ENCODE peak calls at places on chromosomes 5 and 9, in eight cellular contexts. S is right atrium auricular region, L is endothelial cell of umbilical vein, Y is esophagus squamous epithelium, P is heart right ventricle, J is OCI-LY7, H is left ventricle myocardium inferior, T is PC-9. C is an unnamed sample. For H3K9me3, the result is how much of the 10 kb centered on the place peaks cover.

GRCh38 chr9:114016101-114016500 is 62.0 kb downstream of the AMBP start:
- DNase-seq in S (no peak), L (no peak), Y (no peak), P (no peak), J (no peak), H (no peak), T (no peak), C (no peak)

GRCh38 chr5:139698461-139699146 is 50.5 kb downstream of the CXXC5 start:
- DNase-seq in S (peak), L (peak), Y (no peak), P (peak), J (peak), H (peak), T (no peak), C (no peak)

GRCh38 chr5:43038523-43038989 is 1.6 kb downstream of the ANXA2R start:
- DNase-seq in S (no peak), L (no peak), Y (no peak), P (no peak), J (peak), H (no peak), T (no peak), C (peak)

GRCh38 chr5:142508630-142509425 is 177.1 kb downstream of the FGF1 start:
- DNase-seq in S (no peak), L (no peak), Y (no peak), P (no peak), J (no peak), H (no peak), T (no peak), C (no peak)

GRCh38 chr9:16688814-16689213 is 181.7 kb downstream of the BNC2 start:
- DNase-seq in S (no peak), L (peak), Y (no peak), P (no peak), J (no peak), H (no peak), T (no peak), C (no peak)

GRCh38 chr5:83377131-83377865 is 94.2 kb upstream of the VCAN start:
- DNase-seq in S (no peak), L (no peak), Y (no peak), P (no peak), J (no peak), H (no peak), T (no peak), C (no peak)

GRCh38 chr9:80784647-80785046 is 904.7 kb downstream of the TLE1 start:
- DNase-seq in S (no peak), L (no peak), Y (no peak), P (no peak), J (no peak), H (no peak), T (no peak), C (no peak)

GRCh38 chr5:9715891-9716335 is 85.8 kb upstream of the TAS2R1 start:
- DNase-seq in S (no peak), L (no peak), Y (no peak), P (no peak), J (no peak), H (no peak), T (no peak), C (no peak)

GRCh38 chr9:124290053-124290581 is 32.4 kb downstream of the NEK6 start:
- DNase-seq in S (no peak), L (no peak), Y (no peak), P (no peak), J (peak), H (no peak), T (no peak), C (no peak)

GRCh38 chr9:79699479-79699878 is 127.7 kb downstream of the TLE4 start:
- DNase-seq in S (no peak), L (no peak), Y (no peak), P (no peak), J (no peak), H (no peak), T (no peak), C (no peak)

GRCh38 chr9:90909225-90909624 is 107.6 kb downstream of the SYK start:
- DNase-seq in S (no peak), L (no peak), Y (no peak), P (no peak), J (peak), H (no peak), T (no peak), C (no peak)

GRCh38 chr5:50667653-50668403 is 1.4 kb downstream of the PARP8 start:
- DNase-seq in S (no peak), L (peak), Y (no peak), P (peak), J (peak), H (peak), T (peak), C (peak)

GRCh38 chr9:109028457-109028856 is 15.2 kb upstream of the CTNNAL1 start:
- DNase-seq in S (no peak), L (no peak), Y (no peak), P (no peak), J (no peak), H (no peak), T (no peak), C (no peak)

GRCh38 chr9:109030426-109030825 is 17.1 kb upstream of the CTNNAL1 start:
- DNase-seq in S (no peak), L (no peak), Y (no peak), P (no peak), J (no peak), H (no peak), T (no peak), C (no peak)

GRCh38 chr9:109031241-109031640 is 17.9 kb upstream of the CTNNAL1 start:
- DNase-seq in S (no peak), L (no peak), Y (no peak), P (no peak), J (no peak), H (no peak), T (no peak), C (no peak)

GRCh38 chr9:109026306-109026705 is 13.0 kb upstream of the CTNNAL1 start:
- DNase-seq in S (no peak), L (no peak), Y (no peak), P (no peak), J (no peak), H (no peak), T (no peak), C (no peak)

GRCh38 chr9:109027176-109027575 is 13.9 kb upstream of the CTNNAL1 start:
- DNase-seq in S (no peak), L (peak), Y (no peak), P (no peak), J (no peak), H (no peak), T (no peak), C (no peak)
- H3K27ac ChIP-seq in S (peak), L (no peak), Y (no peak), P (peak), J (no peak), H (peak), T (no peak), C (no peak)

GRCh38 chr9:4321554-4321953 is 21.7 kb upstream of the GLIS3 start:
- DNase-seq in S (no peak), L (no peak), Y (no peak), P (no peak), J (no peak), H (no peak), T (no peak), C (no peak)

GRCh38 chr9:4327504-4328191 is 27.8 kb upstream of the GLIS3 start:
- DNase-seq in S (no peak), L (peak), Y (no peak), P (no peak), J (no peak), H (no peak), T (peak), C (no peak)

GRCh38 chr9:4324513-4324912 is 24.6 kb upstream of the GLIS3 start:
- DNase-seq in S (no peak), L (peak), Y (no peak), P (no peak), J (no peak), H (no peak), T (no peak), C (no peak)

GRCh38 chr9:4328723-4329122 is 28.9 kb upstream of the GLIS3 start:
- DNase-seq in S (no peak), L (no peak), Y (no peak), P (no peak), J (no peak), H (no peak), T (no peak), C (no peak)

GRCh38 chr9:4325113-4325512 is 25.2 kb upstream of the GLIS3 start:
- DNase-seq in S (no peak), L (no peak), Y (no peak), P (no peak), J (no peak), H (no peak), T (no peak), C (peak)
- H3K9me3 ChIP-seq in S (under half), L (under half), Y (under half), P (under half), J (under half), H (under half), T (under half), C (under half)

GRCh38 chr9:105403552-105404246 is 44.1 kb upstream of the FSD1L start:
- DNase-seq in S (no peak), L (no peak), Y (no peak), P (no peak), J (no peak), H (no peak), T (no peak), C (no peak)
- H3K4me3 ChIP-seq in S (no peak), L (no peak), Y (no peak), P (no peak), J (no peak), H (no peak), T (no peak), C (no peak)

DNA sequence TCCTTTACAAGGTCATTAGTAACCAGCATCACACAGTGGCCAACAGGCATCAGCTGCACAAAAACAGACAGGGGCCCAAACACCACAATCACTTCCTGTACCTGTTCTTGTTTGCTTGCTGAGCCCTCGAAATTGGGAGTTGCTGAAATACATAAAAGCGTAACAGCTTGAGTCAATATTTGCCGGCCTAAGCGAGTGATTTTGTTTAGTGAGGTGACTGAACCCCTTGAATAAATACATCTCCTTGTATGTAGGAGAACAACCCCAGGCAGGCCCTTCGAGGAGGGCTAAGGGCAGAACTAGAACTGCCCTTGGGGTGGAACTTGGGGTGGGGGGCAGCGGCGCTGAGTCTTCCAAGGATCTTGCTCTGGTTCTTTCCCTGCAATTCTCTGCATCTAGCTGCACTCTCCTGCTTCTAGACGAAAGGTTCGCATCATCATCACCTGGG is 502.5 kb downstream of the RASEF start:
- DNase-seq in S (no peak), L (no peak), Y (no peak), P (no peak), J (no peak), H (no peak), T (no peak), C (no peak)
- H3K27ac ChIP-seq in S (no peak), L (no peak), Y (no peak), P (no peak), J (no peak), H (no peak), T (no peak), C (no peak)